ENCODE peak calls at places on chromosomes 7 and 10, in nine cellular contexts. M is BE2C; F is NT2/D1; A is PC-3; N is iPS DF 6.9; J is ovary; V is CD4-positive, CD25-positive, alpha-beta regulatory T cell; Z is sigmoid colon; D is hepatocyte. O is an unnamed sample.
A peak's percentile ranks its signal among the peaks of the same experiment; 100 is the strongest.

GRCh38 chr7:94297397-94297838 is 97.3 kb upstream of the COL1A2 start:
- DNase-seq in Z (peak; percentile 93), J (peak; percentile 80), V (no peak), F (no peak), A (peak; percentile 64), D (peak; percentile 61), M (no peak), N (no peak), O (no peak)

GRCh38 chr7:28855538-28856217 is 102.5 kb downstream of the TRIL start:
- DNase-seq in A (peak; percentile 99), J (no peak), M (peak; percentile 37), N (no peak), F (no peak), V (no peak), Z (no peak), D (peak; percentile 64), O (peak; percentile 72)

GRCh38 chr10:120950103-120950561 is 99.0 kb downstream of the WDR11 start:
- DNase-seq in A (no peak), F (no peak), M (no peak), V (no peak), Z (no peak), J (no peak), D (peak; percentile 52), N (no peak), O (peak; percentile 45)

GRCh38 chr7:127890726-127891125 is 140.5 kb downstream of the LRRC4 start:
- DNase-seq in N (no peak), Z (no peak), J (no peak), F (no peak), V (no peak), A (no peak), D (no peak), M (no peak), O (no peak)

GRCh38 chr10:33335550-33335799 is 1.0 kb upstream of the NRP1 start:
- DNase-seq in M (no peak), D (no peak), J (no peak), V (no peak), A (peak; percentile 98), F (no peak), Z (no peak), N (no peak), O (no peak)

GRCh38 chr7:100220833-100221718 is 1.3 kb downstream of the PVRIG start:
- DNase-seq in D (no peak), A (no peak), V (peak; percentile 97), Z (no peak), F (no peak), J (no peak), N (no peak), M (no peak), O (no peak)

GRCh38 chr7:67380858-67381257 is 384.2 kb downstream of the TYW1 start:
- DNase-seq in D (no peak), J (no peak), Z (no peak), N (no peak), F (no peak), A (no peak), M (no peak), V (no peak), O (no peak)

GRCh38 chr10:79188154-79188763 is 119.5 kb downstream of the ZMIZ1 start:
- DNase-seq in A (no peak), M (no peak), Z (no peak), F (no peak), D (peak; percentile 56), V (no peak), N (no peak), J (no peak), O (no peak)

GRCh38 chr10:32318476-32318896 is 28.5 kb downstream of the EPC1 start:
- DNase-seq in V (peak; percentile 37), J (no peak), D (no peak), N (no peak), A (no peak), F (no peak), M (no peak), Z (no peak), O (no peak)

GRCh38 chr7:36021367-36021766 is 131.7 kb upstream of the EEPD1 start:
- DNase-seq in D (no peak), M (no peak), N (peak; percentile 35), Z (no peak), F (peak; percentile 55), V (no peak), J (no peak), A (peak; percentile 53), O (peak; percentile 48)

GRCh38 chr7:5690931-5691461 is 90.5 kb downstream of the RNF216 start:
- DNase-seq in Z (peak; percentile 76), M (peak; percentile 42), V (no peak), F (no peak), A (no peak), D (no peak), J (peak; percentile 46), N (no peak), O (no peak)

GRCh38 chr10:118961401-118961800 is 68.1 kb upstream of the NANOS1 start:
- DNase-seq in J (no peak), D (no peak), F (no peak), M (no peak), Z (no peak), V (peak; percentile 48), N (no peak), A (no peak), O (no peak)

GRCh38 chr10:71040890-71041590 is 152.7 kb upstream of the PCBD1 start:
- DNase-seq in M (peak; percentile 69), Z (no peak), J (no peak), F (no peak), N (no peak), V (no peak), D (no peak), A (no peak), O (no peak)

GRCh38 chr7:155751409-155751808 is 60.9 kb downstream of the SHH start:
- DNase-seq in M (no peak), J (no peak), A (no peak), Z (peak; percentile 32), F (no peak), D (no peak), V (no peak), N (no peak), O (no peak)

GRCh38 chr7:21092923-21093702 is 306.4 kb upstream of the SP8 start:
- DNase-seq in F (no peak), A (peak; percentile 31), Z (no peak), V (no peak), M (no peak), J (no peak), D (no peak), N (no peak), O (no peak)

GRCh38 chr7:128168667-128169210 is 72.3 kb upstream of the LEP start:
- DNase-seq in V (no peak), J (no peak), N (no peak), F (peak; percentile 78), D (peak; percentile 75), A (no peak), M (no peak), Z (no peak), O (peak; percentile 87)

GRCh38 chr7:77538908-77539212 is 1.8 kb downstream of the PTPN12 start:
- DNase-seq in Z (no peak), J (no peak), V (no peak), M (no peak), F (no peak), N (no peak), D (no peak), A (no peak), O (no peak)

GRCh38 chr7:77537595-77538185 is 595 bp downstream of the PTPN12 start:
- DNase-seq in N (no peak), F (peak; percentile 16), J (peak; percentile 48), Z (peak; percentile 74), D (peak; percentile 59), V (peak; percentile 44), A (peak; percentile 29), M (peak; percentile 57), O (peak; percentile 66)

GRCh38 chr7:77537136-77537594 is at the start of gene PTPN12:
- DNase-seq in J (peak; percentile 77), D (no peak), A (no peak), V (no peak), Z (peak; percentile 91), F (peak; percentile 65), N (no peak), M (peak; percentile 83), O (no peak)

GRCh38 chr7:77536413-77537135 is 521 bp upstream of the PTPN12 start:
- DNase-seq in F (peak; percentile 94), A (peak; percentile 96), D (peak; percentile 99), J (peak; percentile 97), M (peak; percentile 99), Z (peak; percentile 98), N (peak; percentile 82), V (peak; percentile 96), O (peak; percentile 98)

GRCh38 chr7:77538186-77538907 is 1.3 kb downstream of the PTPN12 start:
- DNase-seq in D (peak; percentile 91), F (peak; percentile 83), Z (peak; percentile 95), V (no peak), A (peak; percentile 92), M (peak; percentile 79), J (peak; percentile 92), N (no peak), O (peak; percentile 76)
- H3K4me1 ChIP-seq in D (peaks cover 33% of the 10 kb centered on the region), F (no peaks in the 10 kb centered on the region), Z (peaks cover 38% of the 10 kb centered on the region), V (peaks cover 18% of the 10 kb centered on the region), A (peaks cover 44% of the 10 kb centered on the region), M (no peaks in the 10 kb centered on the region), J (peaks cover 6% of the 10 kb centered on the region), N (no peaks in the 10 kb centered on the region), O (peaks cover 11% of the 10 kb centered on the region)

DNA sequence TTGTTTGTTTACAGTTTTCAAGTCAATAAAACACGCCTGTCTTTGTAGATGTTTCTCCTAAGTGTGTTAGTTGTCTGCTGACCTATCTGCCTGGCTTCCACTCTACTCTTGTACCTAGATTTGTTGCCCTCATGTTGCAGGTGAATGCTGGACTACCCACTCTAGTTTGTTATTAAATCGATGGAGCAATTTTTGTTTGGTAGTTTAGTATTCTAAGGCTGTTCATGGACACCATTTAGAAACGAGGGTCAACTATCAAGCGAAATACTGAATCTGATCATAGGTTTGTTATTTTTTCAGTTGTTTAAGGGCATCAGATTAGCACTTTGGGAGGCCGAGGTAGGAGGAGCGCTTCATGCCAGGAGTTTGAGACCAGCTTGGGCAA is 29.1 kb upstream of the MKLN1 start:
- DNase-seq in D (no peak), F (no peak), M (no peak), N (no peak), Z (no peak), J (no peak), V (no peak), A (no peak), O (no peak)
- H3K4me1 ChIP-seq in D (no peaks in the 10 kb centered on the region), F (no peaks in the 10 kb centered on the region), M (peaks cover 6% of the 10 kb centered on the region), N (no peaks in the 10 kb centered on the region), Z (peaks cover 4% of the 10 kb centered on the region), J (peaks cover 3% of the 10 kb centered on the region), V (no peaks in the 10 kb centered on the region), A (no peaks in the 10 kb centered on the region), O (peaks cover 4% of the 10 kb centered on the region)

DNA sequence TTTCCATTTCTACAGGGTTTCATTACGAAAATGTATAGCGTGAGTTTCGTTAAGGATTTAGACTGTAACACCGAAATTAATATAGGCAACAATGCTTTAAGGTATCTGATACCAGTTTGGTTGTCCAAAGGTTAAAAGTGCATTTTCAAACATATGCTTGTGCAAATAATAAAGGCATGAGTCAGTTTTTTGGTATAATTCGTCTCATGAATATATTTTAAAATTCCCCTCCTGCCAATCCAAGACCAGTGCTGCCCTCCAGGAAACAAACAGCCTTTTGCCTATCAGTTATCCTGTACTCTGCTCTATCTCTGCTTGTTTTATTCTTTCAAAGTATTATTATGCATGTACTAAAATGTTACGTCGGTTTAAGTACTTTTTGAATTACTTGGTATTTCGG is 2.0 kb downstream of the LCOR start:
- DNase-seq in D (peak; percentile 13), J (no peak), M (no peak), V (no peak), Z (no peak), A (peak; percentile 70), F (no peak), N (no peak), O (peak; percentile 5)
- H3K4me1 ChIP-seq in D (peaks cover 12% of the 10 kb centered on the region), J (peaks cover 5% of the 10 kb centered on the region), M (peaks cover 7% of the 10 kb centered on the region), V (peaks cover 35% of the 10 kb centered on the region), Z (peaks cover 58% of the 10 kb centered on the region), A (peaks cover 27% of the 10 kb centered on the region), F (no peaks in the 10 kb centered on the region), N (peaks cover 4% of the 10 kb centered on the region), O (peaks cover 21% of the 10 kb centered on the region)

GRCh38 chr7:157675427-157675930 is 338.7 kb downstream of the DNAJB6 start:
- DNase-seq in M (no peak), F (no peak), D (no peak), J (peak; percentile 6), N (no peak), A (no peak), Z (peak; percentile 44), V (no peak), O (no peak)
- H3K4me1 ChIP-seq in M (no peaks in the 10 kb centered on the region), F (peaks cover 2% of the 10 kb centered on the region), D (no peaks in the 10 kb centered on the region), J (no peaks in the 10 kb centered on the region), N (no peaks in the 10 kb centered on the region), A (peaks cover 10% of the 10 kb centered on the region), Z (no peaks in the 10 kb centered on the region), V (no peaks in the 10 kb centered on the region), O (no peaks in the 10 kb centered on the region)